ENCODE peak calls at places on chromosomes 13 and 19, in four cellular contexts. S is brain microvascular endothelial cell, V is colonic mucosa, I is cardiac muscle cell. M is an unnamed sample. For H3K36me3, the result is how much of the 10 kb centered on the place peaks cover.

GRCh38 chr13:98751397-98752110 is 918 bp downstream of the SLC15A1 start:
- DNase-seq in S (no peak), V (no peak), I (peak), M (peak)

GRCh38 chr13:99176309-99177276 is 24.1 kb upstream of the UBAC2 start:
- DNase-seq in S (peak), V (peak), I (peak), M (peak)

GRCh38 chr13:42696191-42696590 is 85.2 kb upstream of the FAM216B start:
- DNase-seq in S (peak), V (no peak), I (peak), M (no peak)

GRCh38 chr13:101398920-101399319 is 17.4 kb downstream of the NALCN start:
- DNase-seq in S (peak), V (no peak), I (peak), M (no peak)

GRCh38 chr13:47121092-47121763 is 224.4 kb upstream of the HTR2A start:
- DNase-seq in S (no peak), V (no peak), I (no peak), M (no peak)

GRCh38 chr19:27767234-27767633 is 1445.7 kb downstream of the UQCRFS1 start:
- DNase-seq in S (no peak), V (no peak), I (no peak), M (no peak)

GRCh38 chr19:11041966-11042627 is 47.2 kb upstream of the LDLR start:
- DNase-seq in S (no peak), V (no peak), I (no peak), M (no peak)

GRCh38 chr13:64591981-64592380 is 2638.2 kb downstream of the PCDH9 start:
- DNase-seq in S (peak), V (no peak), I (peak), M (no peak)

GRCh38 chr19:15291089-15291488 is 41.2 kb downstream of the BRD4 start:
- DNase-seq in S (peak), V (no peak), I (no peak), M (no peak)

GRCh38 chr19:13150919-13151604 is 851 bp downstream of the IER2 start:
- DNase-seq in S (peak), V (peak), I (peak), M (peak)

GRCh38 chr19:14616310-14616870 is 33.5 kb downstream of the CLEC17A start:
- DNase-seq in S (no peak), V (no peak), I (no peak), M (no peak)

DNA sequence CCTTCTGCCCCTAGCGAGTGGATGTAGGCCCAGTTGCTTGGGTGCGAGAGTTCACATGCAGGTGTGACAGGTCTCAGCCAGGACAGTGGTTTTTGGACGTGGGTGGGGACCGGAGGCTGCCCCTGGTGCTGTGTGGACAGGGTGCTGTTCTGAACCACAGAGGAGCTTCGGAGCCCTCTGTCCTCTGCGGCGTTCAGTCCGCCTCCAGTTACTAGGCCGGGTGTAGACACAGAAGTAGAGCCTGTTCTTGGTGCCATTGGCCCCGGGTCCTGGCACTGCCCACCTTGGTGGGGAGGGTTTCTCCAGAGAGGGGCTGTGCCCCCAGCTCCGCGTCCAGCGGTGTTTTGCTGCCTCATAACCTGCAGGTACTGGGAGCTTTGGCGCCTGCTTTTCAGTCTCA is 52.4 kb downstream of the MCF2L start:
- DNase-seq in S (no peak), V (no peak), I (no peak), M (no peak)
- H3K36me3 ChIP-seq in S (under half), V (under half), I (under half), M (under half)

GRCh38 chr19:1387684-1388636 is 4.3 kb downstream of the NDUFS7 start:
- DNase-seq in S (no peak), V (no peak), I (no peak), M (no peak)

GRCh38 chr19:1388637-1389026 is 4.9 kb downstream of the NDUFS7 start:
- DNase-seq in S (no peak), V (no peak), I (no peak), M (no peak)

GRCh38 chr19:1390594-1391423 is 7.1 kb downstream of the NDUFS7 start:
- DNase-seq in S (no peak), V (no peak), I (no peak), M (no peak)

GRCh38 chr19:1386945-1387683 is 3.4 kb downstream of the NDUFS7 start:
- DNase-seq in S (no peak), V (no peak), I (no peak), M (no peak)

GRCh38 chr19:1389033-1389940 is 5.6 kb downstream of the NDUFS7 start:
- DNase-seq in S (no peak), V (no peak), I (no peak), M (no peak)
- H3K36me3 ChIP-seq in S (under half), V (under half), I (under half), M (half or more)

GRCh38 chr19:41332000-41332399 is 21.7 kb downstream of the TGFB1 start:
- DNase-seq in S (no peak), V (no peak), I (no peak), M (no peak)

GRCh38 chr19:41332468-41332867 is 21.3 kb downstream of the TGFB1 start:
- DNase-seq in S (no peak), V (no peak), I (no peak), M (no peak)

GRCh38 chr19:41330946-41331678 is 21.1 kb downstream of the CCDC97 start:
- DNase-seq in S (no peak), V (no peak), I (no peak), M (no peak)

GRCh38 chr19:41328818-41329220 is 18.8 kb downstream of the CCDC97 start:
- DNase-seq in S (no peak), V (no peak), I (no peak), M (no peak)

DNA sequence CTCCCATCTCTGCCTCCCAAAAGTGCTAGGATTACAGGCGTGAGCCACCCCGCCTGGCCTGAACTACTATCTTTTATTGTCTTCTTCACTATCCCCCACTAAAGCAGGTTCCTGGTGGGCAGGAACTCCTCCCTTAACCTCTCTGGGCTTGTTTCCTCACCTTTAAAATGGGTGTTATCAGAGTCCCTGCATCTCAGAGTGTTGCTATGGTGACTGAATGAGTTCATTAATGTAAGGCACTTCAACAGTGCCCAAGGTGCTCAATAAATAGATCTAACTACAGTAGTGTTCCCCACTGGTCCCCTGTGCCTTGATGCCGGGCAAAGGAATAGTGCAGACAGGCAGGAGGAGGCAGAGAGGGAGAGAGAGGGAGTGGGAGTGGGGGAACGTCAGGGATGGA is 20.5 kb downstream of the CCDC97 start:
- DNase-seq in S (no peak), V (no peak), I (no peak), M (no peak)
- H3K36me3 ChIP-seq in S (half or more), V (under half), I (under half), M (under half)

DNA sequence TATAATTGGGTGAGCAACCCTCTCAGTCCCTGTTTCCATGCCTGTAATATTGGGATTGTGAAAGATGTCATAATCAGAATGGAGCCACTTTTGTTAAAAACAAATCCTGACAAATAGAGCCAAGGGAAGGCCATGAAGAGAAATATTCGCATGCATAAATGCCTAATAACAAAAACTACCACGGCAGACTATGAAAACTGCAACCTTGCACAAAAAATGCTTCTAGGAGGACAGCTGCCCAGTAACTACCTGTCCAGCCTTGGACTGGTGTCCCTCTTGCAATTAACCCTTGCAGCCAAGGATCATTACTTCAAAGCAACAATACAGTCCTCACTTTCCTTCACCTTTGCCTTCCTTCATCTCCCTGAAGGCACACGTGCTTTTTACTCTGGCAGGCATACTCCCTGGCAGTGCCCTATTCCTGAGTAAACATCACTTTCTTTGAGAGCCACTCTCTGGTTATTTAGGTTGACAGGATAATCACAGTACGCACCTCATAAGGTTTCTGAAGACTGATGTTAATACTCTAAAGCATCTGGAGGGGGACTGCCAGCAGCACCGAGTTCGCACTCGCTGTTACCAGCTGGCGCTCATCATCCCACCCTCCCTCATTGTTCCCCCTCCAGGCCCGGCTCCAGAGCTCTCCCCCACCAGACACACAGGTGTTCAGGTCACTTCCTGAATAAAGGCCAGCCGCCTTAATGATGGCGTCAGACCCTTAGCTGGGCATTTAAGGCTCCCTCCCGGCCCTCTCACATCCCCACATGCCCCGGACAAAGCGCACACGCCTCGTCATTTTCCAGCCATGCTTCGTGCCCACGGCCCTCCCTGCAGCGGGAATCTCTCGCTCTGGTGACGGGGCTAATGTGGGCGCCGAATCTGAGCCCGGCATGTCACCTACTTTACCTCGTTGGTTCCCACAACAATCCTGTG is 57.3 kb downstream of the CDADC1 start:
- DNase-seq in S (no peak), V (no peak), I (no peak), M (no peak)
- H3K36me3 ChIP-seq in S (under half), V (under half), I (under half), M (under half)

GRCh38 chr19:2421581-2422306 is 5.6 kb downstream of the TIMM13 start:
- DNase-seq in S (no peak), V (no peak), I (no peak), M (no peak)
- H3K36me3 ChIP-seq in S (under half), V (under half), I (under half), M (under half)

GRCh38 chr19:55058781-55059610 is 4.0 kb downstream of the RDH13 start:
- DNase-seq in S (no peak), V (no peak), I (no peak), M (no peak)
- H3K36me3 ChIP-seq in S (under half), V (under half), I (under half), M (half or more)

DNA sequence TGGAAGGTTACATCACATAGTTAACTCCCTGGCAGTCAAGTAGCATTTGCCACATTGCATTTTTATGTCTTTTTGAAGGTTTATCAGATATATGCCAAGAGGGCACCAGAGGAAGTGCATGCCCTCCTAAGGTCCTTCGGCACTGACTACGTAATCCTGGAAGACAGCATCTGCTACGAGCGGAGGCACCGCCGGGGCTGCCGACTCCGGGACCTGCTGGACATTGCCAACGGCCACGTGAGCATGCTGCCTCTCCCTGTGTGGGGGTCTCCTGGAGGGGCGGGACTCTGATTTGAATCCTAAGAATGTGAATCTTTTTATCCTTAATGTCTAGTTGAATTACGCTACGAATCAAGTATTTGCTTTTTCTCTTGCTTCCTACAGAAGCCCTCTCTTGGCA is 74.8 kb downstream of the DPY19L3 start:
- DNase-seq in S (no peak), V (no peak), I (no peak), M (no peak)
- H3K36me3 ChIP-seq in S (under half), V (under half), I (half or more), M (under half)

DNA sequence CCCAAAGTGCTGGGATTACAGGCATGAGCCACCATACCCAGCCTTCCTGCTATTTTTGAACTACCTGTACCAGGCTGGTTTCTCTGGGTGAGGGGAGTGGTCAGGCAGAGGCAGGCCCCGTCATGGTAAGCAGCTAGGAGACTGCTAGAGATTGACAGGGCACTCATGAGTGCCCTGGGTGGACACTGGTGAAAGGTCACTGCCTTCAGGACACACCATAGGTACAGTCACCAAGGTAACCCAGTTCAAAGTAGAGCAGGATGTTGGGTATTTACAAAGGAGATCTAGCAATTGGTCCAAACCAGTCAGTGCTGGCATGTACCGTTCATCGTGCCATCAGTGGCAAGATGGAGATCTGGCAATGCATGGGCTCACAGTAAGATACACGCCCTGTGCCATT is 25.5 kb downstream of the DPRX start:
- DNase-seq in S (no peak), V (no peak), I (no peak), M (no peak)
- H3K36me3 ChIP-seq in S (under half), V (under half), I (under half), M (under half)

M was measured in HAP-1.